ENCODE peak calls at places on chromosomes 16 and 17, in ten cellular contexts. T is mesothelial cell of epicardium; K is ascending aorta; U is SJSA1; R is stimulated activated CD4-positive, alpha-beta T cell treated with anti-CD3 and anti-CD28 coated beads, Interleukin-4, amount 100 ng/mL, for 1 hour; J is NCI-H1417 treated with DMSO at 0.1 percent for 48 hours; I is stromal cell of bone marrow; D is activated naive CD4-positive, alpha-beta T cell treated with Interleukin-2 at 50 U/mL for 16 hours; L is LoVo; Z is H9. X is an unnamed sample.

GRCh38 chr17:81687770-81688541 is 4.1 kb downstream of the HGS start:
- DNase-seq in Z (no peak), J (no peak), R (no peak), K (no peak), I (no peak), T (no peak), D (no peak), U (no peak), L (no peak), X (no peak)

GRCh38 chr17:14359251-14359939 is 58.5 kb downstream of the HS3ST3B1 start:
- DNase-seq in J (no peak), Z (peak; percentile 61), T (no peak), K (no peak), D (peak; percentile 28), U (no peak), L (no peak), R (peak; percentile 8), I (no peak), X (peak; percentile 57)

GRCh38 chr16:27273670-27274522 is 5.3 kb upstream of the NSMCE1 start:
- DNase-seq in T (no peak), L (peak; percentile 94), D (peak; percentile 22), R (no peak), K (no peak), J (no peak), U (no peak), Z (no peak), I (peak; percentile 59), X (no peak)

GRCh38 chr16:84508502-84508901 is 4.0 kb upstream of the MEAK7 start:
- DNase-seq in I (no peak), D (no peak), L (no peak), J (no peak), Z (no peak), U (no peak), R (no peak), K (no peak), T (no peak), X (no peak)

GRCh38 chr17:63116967-63117366 is 150.9 kb downstream of the TANC2 start:
- DNase-seq in L (no peak), I (peak; percentile 18), R (no peak), Z (no peak), T (no peak), J (peak; percentile 8), U (no peak), D (no peak), K (no peak), X (no peak)

GRCh38 chr17:83100220-83100852 is 20.9 kb downstream of the METRNL start:
- DNase-seq in D (no peak), T (no peak), K (no peak), I (no peak), L (no peak), U (no peak), J (no peak), R (no peak), Z (no peak), X (no peak)

GRCh38 chr16:51287231-51287630 is 136.2 kb upstream of the SALL1 start:
- DNase-seq in T (no peak), Z (no peak), K (no peak), D (no peak), R (no peak), I (no peak), J (no peak), L (no peak), U (no peak), X (no peak)

GRCh38 chr17:40362696-40363479 is 1.6 kb downstream of the GJD3 start:
- DNase-seq in I (no peak), K (no peak), D (peak; percentile 85), R (peak; percentile 86), U (peak; percentile 57), T (peak; percentile 62), J (no peak), L (peak; percentile 74), Z (peak; percentile 95), X (peak; percentile 95)

GRCh38 chr16:81946206-81946605 is 65.1 kb downstream of the SDR42E1 start:
- DNase-seq in I (no peak), Z (no peak), T (no peak), L (no peak), R (no peak), J (no peak), U (peak; percentile 71), D (no peak), K (no peak), X (no peak)

GRCh38 chr16:85978291-85978775 is 79.4 kb downstream of the IRF8 start:
- DNase-seq in T (no peak), I (no peak), D (no peak), U (no peak), Z (no peak), J (no peak), L (no peak), R (no peak), K (no peak), X (no peak)

GRCh38 chr17:7067198-7067597 is 12.9 kb downstream of the CLEC10A start:
- DNase-seq in Z (no peak), I (no peak), D (no peak), U (no peak), L (no peak), T (no peak), J (no peak), R (no peak), K (no peak), X (no peak)

GRCh38 chr16:3876695-3877094 is 3.8 kb downstream of the CREBBP start:
- DNase-seq in K (no peak), L (no peak), J (no peak), T (no peak), Z (no peak), I (no peak), U (no peak), R (no peak), D (no peak), X (no peak)

GRCh38 chr16:57863434-57864160 is 61.3 kb upstream of the KIFC3 start:
- DNase-seq in R (no peak), I (peak; percentile 78), K (no peak), J (peak; percentile 15), Z (peak; percentile 69), T (no peak), L (peak; percentile 70), U (peak; percentile 71), D (no peak), X (no peak)

GRCh38 chr17:64164592-64165285 is 34.8 kb upstream of the ERN1 start:
- DNase-seq in J (no peak), L (no peak), K (no peak), R (no peak), Z (no peak), I (no peak), T (no peak), U (no peak), D (no peak), X (no peak)

GRCh38 chr17:2438823-2439222 is 38.0 kb upstream of the MNT start:
- DNase-seq in T (no peak), L (no peak), Z (no peak), U (no peak), J (no peak), I (peak; percentile 68), D (no peak), K (no peak), R (no peak), X (no peak)

GRCh38 chr17:48997103-48997826 is at the start of gene IGF2BP1:
- DNase-seq in U (peak; percentile 81), R (peak; percentile 41), I (no peak), J (no peak), K (no peak), L (no peak), T (peak; percentile 56), Z (peak; percentile 86), D (peak; percentile 32), X (peak; percentile 69)

GRCh38 chr16:87828071-87828971 is 41.0 kb downstream of the SLC7A5 start:
- DNase-seq in L (no peak), D (no peak), U (peak; percentile 32), I (no peak), K (no peak), T (no peak), Z (no peak), R (no peak), J (no peak), X (no peak)

GRCh38 chr17:59494757-59495368 is 70.5 kb upstream of the DHX40 start:
- DNase-seq in R (no peak), T (no peak), K (no peak), J (no peak), Z (no peak), L (no peak), I (no peak), U (no peak), D (no peak), X (no peak)

GRCh38 chr17:28385037-28385797 is 13.7 kb downstream of the SARM1 start:
- DNase-seq in K (peak; percentile 1), L (peak; percentile 18), I (no peak), D (peak; percentile 28), U (no peak), R (no peak), T (no peak), J (no peak), Z (peak; percentile 62), X (no peak)

GRCh38 chr16:23826528-23827244 is 9.1 kb upstream of the PRKCB start:
- DNase-seq in D (no peak), T (no peak), U (no peak), Z (no peak), K (no peak), L (no peak), R (no peak), I (no peak), J (no peak), X (peak; percentile 55)